ENCODE peak calls at places on chromosomes 13 and 19, in ten cellular contexts. One of them, this sample, is unnamed.

GRCh38 chr19:3606174-3606689 is 443 bp downstream of the TBXA2R start:
- DNase-seq in HEK293T: no peak
- DNase-seq in left ventricle myocardium superior: peak; percentile 56
- DNase-seq in retinal pigment epithelial cell: no peak
- DNase-seq in Peyer's patch: peak; percentile 79
- DNase-seq in stimulated activated CD4-positive, alpha-beta T cell treated with anti-CD3 and anti-CD28 coated beads, Interleukin-2, amount 100 ng/mL, for 48 hours: no peak
- DNase-seq in left lobe of liver: peak; percentile 83
- DNase-seq in GM04503: no peak
- DNase-seq in putamen: no peak
- DNase-seq in right lobe of liver: peak; percentile 86
- DNase-seq in this sample: no peak

GRCh38 chr19:54803410-54803809 is at the start of gene KIR2DL4:
- DNase-seq in HEK293T: no peak
- DNase-seq in left ventricle myocardium superior: no peak
- DNase-seq in retinal pigment epithelial cell: no peak
- DNase-seq in Peyer's patch: no peak
- DNase-seq in stimulated activated CD4-positive, alpha-beta T cell treated with anti-CD3 and anti-CD28 coated beads, Interleukin-2, amount 100 ng/mL, for 48 hours: no peak
- DNase-seq in left lobe of liver: no peak
- DNase-seq in GM04503: no peak
- DNase-seq in putamen: no peak
- DNase-seq in right lobe of liver: no peak
- DNase-seq in this sample: no peak

GRCh38 chr13:90918551-90918950 is 428.9 kb upstream of the MIR17HG start:
- DNase-seq in HEK293T: no peak
- DNase-seq in left ventricle myocardium superior: no peak
- DNase-seq in retinal pigment epithelial cell: peak; percentile 29
- DNase-seq in Peyer's patch: no peak
- DNase-seq in stimulated activated CD4-positive, alpha-beta T cell treated with anti-CD3 and anti-CD28 coated beads, Interleukin-2, amount 100 ng/mL, for 48 hours: no peak
- DNase-seq in left lobe of liver: no peak
- DNase-seq in GM04503: no peak
- DNase-seq in putamen: peak; percentile 9
- DNase-seq in right lobe of liver: no peak
- DNase-seq in this sample: no peak

GRCh38 chr19:1855040-1855827 is 7.0 kb upstream of the REXO1 start:
- DNase-seq in HEK293T: peak; percentile 75
- DNase-seq in left ventricle myocardium superior: peak; percentile 94
- DNase-seq in retinal pigment epithelial cell: peak; percentile 56
- DNase-seq in Peyer's patch: peak; percentile 97
- DNase-seq in stimulated activated CD4-positive, alpha-beta T cell treated with anti-CD3 and anti-CD28 coated beads, Interleukin-2, amount 100 ng/mL, for 48 hours: peak; percentile 75
- DNase-seq in left lobe of liver: peak; percentile 81
- DNase-seq in GM04503: no peak
- DNase-seq in putamen: no peak
- DNase-seq in right lobe of liver: peak; percentile 92
- DNase-seq in this sample: peak; percentile 71

GRCh38 chr13:27171244-27171829 is at the start of gene USP12:
- DNase-seq in HEK293T: peak; percentile 46
- DNase-seq in left ventricle myocardium superior: peak; percentile 59
- DNase-seq in retinal pigment epithelial cell: no peak
- DNase-seq in Peyer's patch: peak; percentile 55
- DNase-seq in stimulated activated CD4-positive, alpha-beta T cell treated with anti-CD3 and anti-CD28 coated beads, Interleukin-2, amount 100 ng/mL, for 48 hours: peak; percentile 26
- DNase-seq in left lobe of liver: peak; percentile 57
- DNase-seq in GM04503: no peak
- DNase-seq in putamen: no peak
- DNase-seq in right lobe of liver: peak; percentile 60
- DNase-seq in this sample: no peak

GRCh38 chr19:5314012-5314906 is 26.4 kb downstream of the PTPRS start:
- DNase-seq in HEK293T: no peak
- DNase-seq in left ventricle myocardium superior: no peak
- DNase-seq in retinal pigment epithelial cell: no peak
- DNase-seq in Peyer's patch: no peak
- DNase-seq in stimulated activated CD4-positive, alpha-beta T cell treated with anti-CD3 and anti-CD28 coated beads, Interleukin-2, amount 100 ng/mL, for 48 hours: no peak
- DNase-seq in left lobe of liver: no peak
- DNase-seq in GM04503: no peak
- DNase-seq in putamen: no peak
- DNase-seq in right lobe of liver: no peak
- DNase-seq in this sample: no peak

GRCh38 chr13:44276061-44276460 is 97.6 kb upstream of the SERP2 start:
- DNase-seq in HEK293T: no peak
- DNase-seq in left ventricle myocardium superior: no peak
- DNase-seq in retinal pigment epithelial cell: no peak
- DNase-seq in Peyer's patch: no peak
- DNase-seq in stimulated activated CD4-positive, alpha-beta T cell treated with anti-CD3 and anti-CD28 coated beads, Interleukin-2, amount 100 ng/mL, for 48 hours: no peak
- DNase-seq in left lobe of liver: no peak
- DNase-seq in GM04503: no peak
- DNase-seq in putamen: no peak
- DNase-seq in right lobe of liver: no peak
- DNase-seq in this sample: no peak

GRCh38 chr19:10206226-10206873 is 11.6 kb upstream of the DNMT1 start:
- DNase-seq in HEK293T: no peak
- DNase-seq in left ventricle myocardium superior: no peak
- DNase-seq in retinal pigment epithelial cell: peak; percentile 59
- DNase-seq in Peyer's patch: no peak
- DNase-seq in stimulated activated CD4-positive, alpha-beta T cell treated with anti-CD3 and anti-CD28 coated beads, Interleukin-2, amount 100 ng/mL, for 48 hours: no peak
- DNase-seq in left lobe of liver: no peak
- DNase-seq in GM04503: no peak
- DNase-seq in putamen: no peak
- DNase-seq in right lobe of liver: no peak
- DNase-seq in this sample: no peak

GRCh38 chr13:75762066-75762937 is 126.2 kb downstream of the LMO7 start:
- DNase-seq in HEK293T: no peak
- DNase-seq in left ventricle myocardium superior: no peak
- DNase-seq in retinal pigment epithelial cell: no peak
- DNase-seq in Peyer's patch: peak; percentile 50
- DNase-seq in stimulated activated CD4-positive, alpha-beta T cell treated with anti-CD3 and anti-CD28 coated beads, Interleukin-2, amount 100 ng/mL, for 48 hours: peak; percentile 17
- DNase-seq in left lobe of liver: no peak
- DNase-seq in GM04503: no peak
- DNase-seq in putamen: no peak
- DNase-seq in right lobe of liver: no peak
- DNase-seq in this sample: peak; percentile 4

This sample was measured in activated CD4-positive, CD25-positive, alpha-beta regulatory T cell treated with anti-CD3 and anti-CD28 coated beads, Interleukin-2, amount 50 U/mL, for 16 hours.